ENCODE peak calls at places on chromosomes 13 and 19, in ten cellular contexts. B, V, I, W, N, L, Y, D, J and O are unnamed samples.

GRCh38 chr13:37143901-37144300 is 38.4 kb upstream of the CSNK1A1L start:
- DNase-seq in B (no peak), V (no peak), I (no peak), W (no peak), N (no peak), L (peak), Y (no peak), D (no peak), J (no peak), O (no peak)

GRCh38 chr19:35357867-35358573 is at the start of gene FFAR3:
- DNase-seq in B (no peak), V (no peak), I (peak), W (peak), N (no peak), L (peak), Y (no peak), D (no peak), J (no peak), O (no peak)

GRCh38 chr19:45800009-45800553 is 7.4 kb upstream of the DMWD start:
- DNase-seq in B (no peak), V (no peak), I (peak), W (no peak), N (peak), L (peak), Y (no peak), D (no peak), J (no peak), O (no peak)

GRCh38 chr19:47032171-47032811 is 12.7 kb downstream of the NPAS1 start:
- DNase-seq in B (peak), V (peak), I (peak), W (no peak), N (no peak), L (no peak), Y (peak), D (no peak), J (peak), O (peak)

GRCh38 chr13:76812971-76813691 is 73.1 kb downstream of the KCTD12 start:
- DNase-seq in B (no peak), V (no peak), I (no peak), W (peak), N (no peak), L (peak), Y (no peak), D (no peak), J (no peak), O (no peak)

GRCh38 chr13:76799696-76800095 is 86.5 kb downstream of the KCTD12 start:
- DNase-seq in B (no peak), V (no peak), I (peak), W (no peak), N (no peak), L (peak), Y (no peak), D (no peak), J (no peak), O (no peak)

GRCh38 chr13:48201044-48201443 is 32.0 kb upstream of the ITM2B start:
- DNase-seq in B (no peak), V (no peak), I (no peak), W (no peak), N (no peak), L (no peak), Y (no peak), D (no peak), J (no peak), O (no peak)

GRCh38 chr19:17389288-17389687 is 4.7 kb downstream of the CCDC194 start:
- DNase-seq in B (no peak), V (no peak), I (no peak), W (no peak), N (no peak), L (no peak), Y (no peak), D (no peak), J (no peak), O (no peak)

GRCh38 chr19:3062165-3063105 is at the start of gene TLE5:
- DNase-seq in B (peak), V (peak), I (peak), W (peak), N (peak), L (no peak), Y (peak), D (peak), J (peak), O (peak)

GRCh38 chr19:51460164-51460992 is 2.1 kb upstream of the SIGLEC8 start:
- DNase-seq in B (peak), V (no peak), I (peak), W (no peak), N (no peak), L (peak), Y (no peak), D (no peak), J (no peak), O (no peak)